ENCODE peak calls at places on chromosomes 7 and 10, in eight cellular contexts. One of them, this sample, is unnamed.

GRCh38 chr7:152527610-152528032 is 91.8 kb upstream of the KMT2C start:
- DNase-seq in astrocyte of the spinal cord: no peak
- DNase-seq in IMR-90: no peak
- DNase-seq in HCT116: no peak
- DNase-seq in iPS DF 6.9: no peak
- DNase-seq in fibroblast of the aortic adventitia: peak; percentile 79
- DNase-seq in bronchial epithelial cell: no peak
- DNase-seq in heart left ventricle: no peak
- DNase-seq in this sample: no peak

GRCh38 chr7:124688991-124689390 is 76.6 kb downstream of the GPR37 start:
- DNase-seq in bronchial epithelial cell: peak; percentile 94
- DNase-seq in IMR-90: peak; percentile 89
- DNase-seq in HCT116: no peak
- DNase-seq in iPS DF 6.9: no peak
- DNase-seq in fibroblast of the aortic adventitia: peak; percentile 16
- DNase-seq in heart left ventricle: no peak
- DNase-seq in astrocyte of the spinal cord: peak; percentile 55
- DNase-seq in this sample: no peak

GRCh38 chr10:120746016-120746755 is 105.0 kb upstream of the WDR11 start:
- DNase-seq in astrocyte of the spinal cord: no peak
- DNase-seq in fibroblast of the aortic adventitia: no peak
- DNase-seq in bronchial epithelial cell: peak; percentile 7
- DNase-seq in heart left ventricle: no peak
- DNase-seq in HCT116: no peak
- DNase-seq in iPS DF 6.9: no peak
- DNase-seq in IMR-90: no peak
- DNase-seq in this sample: no peak

GRCh38 chr7:44143606-44144250 is 2.6 kb upstream of the MYL7 start:
- DNase-seq in fibroblast of the aortic adventitia: peak; percentile 5
- DNase-seq in iPS DF 6.9: no peak
- DNase-seq in astrocyte of the spinal cord: no peak
- DNase-seq in heart left ventricle: no peak
- DNase-seq in IMR-90: no peak
- DNase-seq in HCT116: no peak
- DNase-seq in bronchial epithelial cell: no peak
- DNase-seq in this sample: no peak

GRCh38 chr7:75727881-75728592 is 10.7 kb downstream of the HIP1 start:
- DNase-seq in astrocyte of the spinal cord: peak; percentile 78
- DNase-seq in heart left ventricle: peak; percentile 60
- DNase-seq in iPS DF 6.9: no peak
- DNase-seq in IMR-90: peak; percentile 52
- DNase-seq in HCT116: peak; percentile 77
- DNase-seq in bronchial epithelial cell: peak; percentile 79
- DNase-seq in fibroblast of the aortic adventitia: peak; percentile 13
- DNase-seq in this sample: no peak

GRCh38 chr7:33155811-33156210 is 26.4 kb downstream of the BBS9 start:
- DNase-seq in heart left ventricle: no peak
- DNase-seq in iPS DF 6.9: no peak
- DNase-seq in bronchial epithelial cell: peak; percentile 34
- DNase-seq in astrocyte of the spinal cord: peak; percentile 91
- DNase-seq in IMR-90: peak; percentile 84
- DNase-seq in fibroblast of the aortic adventitia: peak; percentile 19
- DNase-seq in HCT116: no peak
- DNase-seq in this sample: no peak

GRCh38 chr10:62231371-62231770 is 37.3 kb downstream of the RTKN2 start:
- DNase-seq in IMR-90: peak; percentile 92
- DNase-seq in heart left ventricle: no peak
- DNase-seq in iPS DF 6.9: no peak
- DNase-seq in bronchial epithelial cell: peak; percentile 75
- DNase-seq in HCT116: no peak
- DNase-seq in astrocyte of the spinal cord: peak; percentile 83
- DNase-seq in fibroblast of the aortic adventitia: peak; percentile 96
- DNase-seq in this sample: no peak

GRCh38 chr10:121956111-121957061 is 18.6 kb downstream of the NSMCE4A start:
- DNase-seq in heart left ventricle: no peak
- DNase-seq in astrocyte of the spinal cord: peak; percentile 56
- DNase-seq in HCT116: no peak
- DNase-seq in IMR-90: peak; percentile 73
- DNase-seq in bronchial epithelial cell: peak; percentile 92
- DNase-seq in iPS DF 6.9: no peak
- DNase-seq in fibroblast of the aortic adventitia: peak; percentile 50
- DNase-seq in this sample: no peak

GRCh38 chr10:44010873-44011602 is 362.4 kb upstream of the ZNF32 start:
- DNase-seq in astrocyte of the spinal cord: no peak
- DNase-seq in HCT116: no peak
- DNase-seq in bronchial epithelial cell: peak; percentile 52
- DNase-seq in heart left ventricle: no peak
- DNase-seq in iPS DF 6.9: no peak
- DNase-seq in IMR-90: peak; percentile 12
- DNase-seq in fibroblast of the aortic adventitia: no peak
- DNase-seq in this sample: no peak

GRCh38 chr7:151080091-151080521 is 503 bp downstream of the FASTK start:
- DNase-seq in fibroblast of the aortic adventitia: no peak
- DNase-seq in HCT116: no peak
- DNase-seq in IMR-90: no peak
- DNase-seq in astrocyte of the spinal cord: no peak
- DNase-seq in iPS DF 6.9: no peak
- DNase-seq in heart left ventricle: peak; percentile 69
- DNase-seq in bronchial epithelial cell: no peak
- DNase-seq in this sample: no peak

GRCh38 chr10:35635576-35635975 is 6.5 kb downstream of the FZD8 start:
- DNase-seq in HCT116: peak; percentile 57
- DNase-seq in heart left ventricle: no peak
- DNase-seq in fibroblast of the aortic adventitia: peak; percentile 88
- DNase-seq in IMR-90: peak; percentile 74
- DNase-seq in iPS DF 6.9: no peak
- DNase-seq in bronchial epithelial cell: peak; percentile 69
- DNase-seq in astrocyte of the spinal cord: peak; percentile 74
- DNase-seq in this sample: no peak

GRCh38 chr10:119306514-119306951 is 99.2 kb downstream of the GRK5 start:
- DNase-seq in bronchial epithelial cell: peak; percentile 60
- DNase-seq in fibroblast of the aortic adventitia: no peak
- DNase-seq in HCT116: no peak
- DNase-seq in IMR-90: no peak
- DNase-seq in iPS DF 6.9: no peak
- DNase-seq in astrocyte of the spinal cord: no peak
- DNase-seq in heart left ventricle: peak; percentile 67
- DNase-seq in this sample: no peak

GRCh38 chr10:31157125-31157983 is 125.7 kb upstream of the ZNF438 start:
- DNase-seq in IMR-90: peak; percentile 85
- DNase-seq in HCT116: no peak
- DNase-seq in heart left ventricle: peak; percentile 86
- DNase-seq in iPS DF 6.9: no peak
- DNase-seq in fibroblast of the aortic adventitia: peak; percentile 80
- DNase-seq in bronchial epithelial cell: no peak
- DNase-seq in astrocyte of the spinal cord: peak; percentile 84
- DNase-seq in this sample: no peak

GRCh38 chr7:101146-101545 is 91.2 kb upstream of the FAM20C start:
- DNase-seq in IMR-90: no peak
- DNase-seq in bronchial epithelial cell: no peak
- DNase-seq in iPS DF 6.9: no peak
- DNase-seq in astrocyte of the spinal cord: no peak
- DNase-seq in HCT116: no peak
- DNase-seq in fibroblast of the aortic adventitia: no peak
- DNase-seq in heart left ventricle: no peak
- DNase-seq in this sample: no peak

GRCh38 chr7:104809906-104810305 is 204.1 kb upstream of the KMT2E start:
- DNase-seq in fibroblast of the aortic adventitia: no peak
- DNase-seq in IMR-90: no peak
- DNase-seq in bronchial epithelial cell: no peak
- DNase-seq in astrocyte of the spinal cord: no peak
- DNase-seq in heart left ventricle: no peak
- DNase-seq in HCT116: no peak
- DNase-seq in iPS DF 6.9: no peak
- DNase-seq in this sample: no peak

GRCh38 chr10:123449234-123449962 is 216.8 kb upstream of the GPR26 start:
- DNase-seq in iPS DF 6.9: no peak
- DNase-seq in bronchial epithelial cell: no peak
- DNase-seq in fibroblast of the aortic adventitia: no peak
- DNase-seq in heart left ventricle: no peak
- DNase-seq in astrocyte of the spinal cord: no peak
- DNase-seq in HCT116: no peak
- DNase-seq in IMR-90: no peak
- DNase-seq in this sample: no peak

DNA sequence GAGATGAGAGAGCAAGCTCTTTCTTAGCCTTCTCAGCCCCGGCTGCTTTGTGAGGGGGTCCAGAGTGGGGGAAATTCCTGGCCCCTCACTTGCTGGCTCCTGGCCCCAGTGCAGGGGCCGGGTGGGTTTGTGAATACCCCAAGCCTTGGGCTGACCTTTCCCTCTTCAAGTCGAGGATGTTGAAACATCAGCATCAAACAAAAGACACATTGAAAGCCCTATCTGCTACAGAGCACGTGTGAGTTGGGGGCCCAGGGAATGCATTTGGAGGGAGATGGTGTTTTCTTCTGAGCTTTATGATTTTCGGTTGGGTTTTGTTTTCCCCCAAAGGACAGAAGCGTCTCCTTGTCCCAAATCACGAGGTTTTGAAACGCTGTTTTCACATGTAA is 2.8 kb downstream of the ZMIZ1 start:
- DNase-seq in HCT116: no peak
- DNase-seq in bronchial epithelial cell: no peak
- DNase-seq in astrocyte of the spinal cord: no peak
- DNase-seq in fibroblast of the aortic adventitia: no peak
- DNase-seq in IMR-90: no peak
- DNase-seq in heart left ventricle: no peak
- DNase-seq in iPS DF 6.9: no peak
- DNase-seq in this sample: no peak
- H3K4me3 ChIP-seq in HCT116: no peak overlapping the region
- H3K4me3 ChIP-seq in bronchial epithelial cell: peak overlapping the region; percentile 85
- H3K4me3 ChIP-seq in astrocyte of the spinal cord: peak overlapping the region; percentile 89
- H3K4me3 ChIP-seq in fibroblast of the aortic adventitia: peak overlapping the region; percentile 96
- H3K4me3 ChIP-seq in IMR-90: peak overlapping the region; percentile 99
- H3K4me3 ChIP-seq in heart left ventricle: peak overlapping the region; percentile 93
- H3K4me3 ChIP-seq in iPS DF 6.9: peak overlapping the region; percentile 87
- H3K4me3 ChIP-seq in this sample: peak overlapping the region; percentile 78

GRCh38 chr10:97171001-97171400 is 14.8 kb downstream of the SLIT1 start:
- DNase-seq in HCT116: no peak
- DNase-seq in heart left ventricle: no peak
- DNase-seq in IMR-90: no peak
- DNase-seq in fibroblast of the aortic adventitia: no peak
- DNase-seq in bronchial epithelial cell: no peak
- DNase-seq in astrocyte of the spinal cord: no peak
- DNase-seq in iPS DF 6.9: no peak
- DNase-seq in this sample: no peak
- H3K4me3 ChIP-seq in HCT116: no peak overlapping the region
- H3K4me3 ChIP-seq in heart left ventricle: no peak overlapping the region
- H3K4me3 ChIP-seq in IMR-90: no peak overlapping the region
- H3K4me3 ChIP-seq in fibroblast of the aortic adventitia: no peak overlapping the region
- H3K4me3 ChIP-seq in bronchial epithelial cell: no peak overlapping the region
- H3K4me3 ChIP-seq in astrocyte of the spinal cord: no peak overlapping the region
- H3K4me3 ChIP-seq in iPS DF 6.9: no peak overlapping the region
- H3K4me3 ChIP-seq in this sample: no peak overlapping the region

GRCh38 chr10:51000164-51000563 is 74.1 kb upstream of the PRKG1 start:
- DNase-seq in fibroblast of the aortic adventitia: peak; percentile 95
- DNase-seq in astrocyte of the spinal cord: peak; percentile 40
- DNase-seq in iPS DF 6.9: no peak
- DNase-seq in IMR-90: peak; percentile 95
- DNase-seq in heart left ventricle: no peak
- DNase-seq in bronchial epithelial cell: peak; percentile 63
- DNase-seq in HCT116: no peak
- DNase-seq in this sample: no peak

GRCh38 chr10:50999163-50999562 is 75.1 kb upstream of the PRKG1 start:
- DNase-seq in fibroblast of the aortic adventitia: no peak
- DNase-seq in heart left ventricle: no peak
- DNase-seq in bronchial epithelial cell: no peak
- DNase-seq in HCT116: no peak
- DNase-seq in iPS DF 6.9: no peak
- DNase-seq in astrocyte of the spinal cord: no peak
- DNase-seq in IMR-90: peak; percentile 58
- DNase-seq in this sample: no peak

GRCh38 chr10:50997461-50997860 is 76.8 kb upstream of the PRKG1 start:
- DNase-seq in iPS DF 6.9: no peak
- DNase-seq in heart left ventricle: no peak
- DNase-seq in HCT116: no peak
- DNase-seq in IMR-90: no peak
- DNase-seq in bronchial epithelial cell: no peak
- DNase-seq in fibroblast of the aortic adventitia: peak; percentile 61
- DNase-seq in astrocyte of the spinal cord: no peak
- DNase-seq in this sample: no peak

GRCh38 chr10:51001587-51001986 is 72.7 kb upstream of the PRKG1 start:
- DNase-seq in iPS DF 6.9: no peak
- DNase-seq in astrocyte of the spinal cord: peak; percentile 41
- DNase-seq in heart left ventricle: no peak
- DNase-seq in HCT116: no peak
- DNase-seq in fibroblast of the aortic adventitia: peak; percentile 64
- DNase-seq in IMR-90: no peak
- DNase-seq in bronchial epithelial cell: peak; percentile 17
- DNase-seq in this sample: no peak

DNA sequence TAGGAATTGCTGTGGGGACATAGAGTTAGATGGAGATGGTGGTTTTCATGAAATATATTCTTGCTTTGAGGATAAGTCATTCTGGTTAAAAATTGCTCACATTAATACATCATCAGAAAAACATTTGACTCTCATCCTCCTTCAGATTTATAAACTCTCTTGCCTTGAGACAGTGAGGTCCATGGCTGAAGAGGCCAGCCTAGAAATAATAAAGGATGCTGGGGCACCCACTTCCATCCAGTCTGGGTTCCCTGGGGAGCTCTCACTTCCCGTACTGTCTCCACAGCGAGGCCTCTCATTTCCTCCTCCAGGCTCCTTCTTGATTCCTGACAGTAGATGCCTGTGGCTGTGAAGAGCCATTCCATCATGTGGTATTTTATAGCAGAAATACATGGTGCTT is 73.3 kb upstream of the PRKG1 start:
- DNase-seq in IMR-90: peak; percentile 49
- DNase-seq in iPS DF 6.9: no peak
- DNase-seq in fibroblast of the aortic adventitia: peak; percentile 42
- DNase-seq in heart left ventricle: no peak
- DNase-seq in bronchial epithelial cell: no peak
- DNase-seq in astrocyte of the spinal cord: no peak
- DNase-seq in HCT116: no peak
- DNase-seq in this sample: no peak
- H3K4me3 ChIP-seq in IMR-90: no peak overlapping the region
- H3K4me3 ChIP-seq in iPS DF 6.9: no peak overlapping the region
- H3K4me3 ChIP-seq in fibroblast of the aortic adventitia: no peak overlapping the region
- H3K4me3 ChIP-seq in heart left ventricle: no peak overlapping the region
- H3K4me3 ChIP-seq in bronchial epithelial cell: no peak overlapping the region
- H3K4me3 ChIP-seq in astrocyte of the spinal cord: no peak overlapping the region
- H3K4me3 ChIP-seq in HCT116: no peak overlapping the region
- H3K4me3 ChIP-seq in this sample: no peak overlapping the region

GRCh38 chr7:28685291-28685659 is 272.9 kb downstream of the TRIL start:
- DNase-seq in fibroblast of the aortic adventitia: no peak
- DNase-seq in IMR-90: no peak
- DNase-seq in iPS DF 6.9: no peak
- DNase-seq in HCT116: no peak
- DNase-seq in bronchial epithelial cell: no peak
- DNase-seq in heart left ventricle: peak; percentile 63
- DNase-seq in astrocyte of the spinal cord: no peak
- DNase-seq in this sample: no peak
- H3K4me3 ChIP-seq in fibroblast of the aortic adventitia: no peak overlapping the region
- H3K4me3 ChIP-seq in IMR-90: no peak overlapping the region
- H3K4me3 ChIP-seq in iPS DF 6.9: no peak overlapping the region
- H3K4me3 ChIP-seq in HCT116: no peak overlapping the region
- H3K4me3 ChIP-seq in bronchial epithelial cell: no peak overlapping the region
- H3K4me3 ChIP-seq in heart left ventricle: peak overlapping the region; percentile 55
- H3K4me3 ChIP-seq in astrocyte of the spinal cord: no peak overlapping the region
- H3K4me3 ChIP-seq in this sample: peak overlapping the region; percentile 65

GRCh38 chr7:25860882-25861228 is 291.1 kb upstream of the NFE2L3 start:
- DNase-seq in IMR-90: no peak
- DNase-seq in HCT116: no peak
- DNase-seq in astrocyte of the spinal cord: no peak
- DNase-seq in heart left ventricle: no peak
- DNase-seq in fibroblast of the aortic adventitia: no peak
- DNase-seq in bronchial epithelial cell: no peak
- DNase-seq in iPS DF 6.9: no peak
- DNase-seq in this sample: no peak
- H3K4me3 ChIP-seq in IMR-90: no peak overlapping the region
- H3K4me3 ChIP-seq in HCT116: no peak overlapping the region
- H3K4me3 ChIP-seq in astrocyte of the spinal cord: no peak overlapping the region
- H3K4me3 ChIP-seq in heart left ventricle: no peak overlapping the region
- H3K4me3 ChIP-seq in fibroblast of the aortic adventitia: no peak overlapping the region
- H3K4me3 ChIP-seq in bronchial epithelial cell: peak overlapping the region; percentile 31
- H3K4me3 ChIP-seq in iPS DF 6.9: no peak overlapping the region
- H3K4me3 ChIP-seq in this sample: no peak overlapping the region